ENCODE peak calls at places on chromosomes 3 and 15, in eight cellular contexts. Z, S, M, L, J, G, W and B are unnamed samples.

GRCh38 chr3:46725663-46726314 is 8.1 kb upstream of the PRSS50 start:
- DNase-seq in M (no peak), W (no peak), Z (no peak), L (no peak), S (no peak), J (no peak), G (no peak), B (no peak)

GRCh38 chr3:170307998-170308398 is 49.5 kb upstream of the SKIL start:
- DNase-seq in G (no peak), Z (peak), J (no peak), W (no peak), S (no peak), L (no peak), M (peak), B (no peak)

GRCh38 chr3:45666729-45667440 is 22.3 kb upstream of the SACM1L start:
- DNase-seq in M (peak), W (no peak), Z (peak), G (no peak), L (no peak), S (no peak), J (peak), B (no peak)

GRCh38 chr3:120743081-120743365 is 479 bp downstream of the GTF2E1 start:
- DNase-seq in W (no peak), L (no peak), S (no peak), J (no peak), M (no peak), G (no peak), Z (peak), B (no peak)

GRCh38 chr3:160403028-160403545 is 3.6 kb downstream of the SMC4 start:
- DNase-seq in J (no peak), M (no peak), S (no peak), Z (no peak), G (no peak), L (no peak), W (no peak), B (no peak)

GRCh38 chr3:9750556-9751411 is 1.0 kb downstream of the OGG1 start:
- DNase-seq in S (peak), W (no peak), L (no peak), Z (peak), G (no peak), M (peak), J (no peak), B (no peak)

GRCh38 chr3:168250415-168250861 is 154.7 kb upstream of the GOLIM4 start:
- DNase-seq in J (no peak), S (no peak), G (no peak), Z (no peak), M (no peak), L (no peak), W (no peak), B (peak)

GRCh38 chr15:27694506-27695077 is 404.5 kb downstream of the OCA2 start:
- DNase-seq in M (peak), J (no peak), W (no peak), G (no peak), S (no peak), L (no peak), Z (no peak), B (no peak)

GRCh38 chr3:114538211-114538610 is 244.4 kb downstream of the TIGIT start:
- DNase-seq in S (no peak), G (no peak), J (no peak), M (no peak), L (no peak), Z (no peak), W (no peak), B (no peak)

GRCh38 chr15:64732156-64732860 is 43.1 kb downstream of the RBPMS2 start:
- DNase-seq in J (no peak), S (no peak), L (no peak), W (no peak), Z (no peak), M (peak), G (no peak), B (no peak)

GRCh38 chr3:30604566-30604965 is 1.8 kb upstream of the TGFBR2 start:
- DNase-seq in Z (no peak), G (no peak), S (no peak), L (no peak), W (no peak), M (no peak), J (no peak), B (no peak)

GRCh38 chr15:58840048-58840447 is 68.9 kb downstream of the MINDY2 start:
- DNase-seq in Z (peak), S (no peak), G (no peak), L (no peak), M (no peak), W (no peak), J (no peak), B (no peak)

GRCh38 chr3:15796771-15797599 is 794 bp downstream of the ANKRD28 start:
- DNase-seq in L (peak), Z (peak), J (peak), M (peak), S (no peak), W (no peak), G (no peak), B (no peak)

GRCh38 chr15:29522373-29523276 is 253.0 kb upstream of the NSMCE3 start:
- DNase-seq in S (peak), Z (no peak), J (peak), G (no peak), W (no peak), M (peak), L (no peak), B (peak)

GRCh38 chr15:85947936-85948335 is 131.7 kb upstream of the AGBL1 start:
- DNase-seq in S (no peak), J (no peak), M (no peak), G (no peak), W (no peak), Z (no peak), L (no peak), B (no peak)

GRCh38 chr3:174330303-174330702 is 528.8 kb upstream of the NAALADL2 start:
- DNase-seq in W (no peak), J (peak), G (no peak), M (no peak), S (no peak), Z (peak), L (no peak), B (peak)

GRCh38 chr3:147702499-147702898 is 293.3 kb downstream of the ZIC1 start:
- DNase-seq in G (no peak), L (no peak), J (no peak), M (no peak), S (no peak), Z (peak), W (no peak), B (no peak)

GRCh38 chr3:100957407-100958100 is 35.7 kb downstream of the ABI3BP start:
- DNase-seq in W (no peak), J (no peak), S (no peak), G (no peak), L (no peak), M (no peak), Z (peak), B (no peak)

GRCh38 chr15:66936115-66936863 is 129.1 kb upstream of the SMAD3 start:
- DNase-seq in Z (peak), G (no peak), M (peak), W (no peak), J (no peak), S (no peak), L (no peak), B (no peak)

GRCh38 chr15:88401972-88402656 is 65.1 kb downstream of the MRPL46 start:
- DNase-seq in S (peak), W (peak), G (no peak), M (peak), Z (no peak), L (no peak), J (no peak), B (no peak)

GRCh38 chr15:90232941-90233700 is 620 bp downstream of the CIB1 start:
- DNase-seq in M (peak), W (peak), J (peak), S (peak), G (peak), L (peak), Z (peak), B (no peak)

GRCh38 chr15:74302821-74303359 is 64.6 kb downstream of the CYP11A1 start:
- DNase-seq in G (no peak), W (peak), Z (no peak), S (peak), J (no peak), M (peak), L (peak), B (peak)

GRCh38 chr3:132343018-132343612 is 25.9 kb downstream of the ACP3 start:
- DNase-seq in G (no peak), S (peak), W (peak), Z (peak), J (peak), L (peak), M (peak), B (peak)

GRCh38 chr3:43733459-43734384 is 43.0 kb downstream of the ABHD5 start:
- DNase-seq in Z (peak), L (no peak), G (no peak), S (no peak), W (no peak), J (no peak), M (no peak), B (no peak)